ENCODE peak calls at places on chromosomes 12 and 14, in four cellular contexts. One of them, this sample, is unnamed.

GRCh38 chr14:96091941-96092411 is 52.8 kb downstream of the C14orf132 start:
- DNase-seq in left lung: no peak
- DNase-seq in BJ: no peak
- DNase-seq in endodermal cell: no peak
- DNase-seq in this sample: no peak

GRCh38 chr12:26245175-26245942 is 50.0 kb downstream of the SSPN start:
- DNase-seq in left lung: no peak
- DNase-seq in BJ: no peak
- DNase-seq in endodermal cell: no peak
- DNase-seq in this sample: no peak

GRCh38 chr12:64990991-64991570 is 130.0 kb downstream of the WIF1 start:
- DNase-seq in left lung: no peak
- DNase-seq in BJ: no peak
- DNase-seq in endodermal cell: no peak
- DNase-seq in this sample: peak; percentile 21

GRCh38 chr14:28763914-28764848 is 2.4 kb upstream of the FOXG1 start:
- DNase-seq in left lung: no peak
- DNase-seq in BJ: no peak
- DNase-seq in endodermal cell: peak; percentile 69
- DNase-seq in this sample: no peak

GRCh38 chr14:94016446-94016976 is 9.6 kb upstream of the OTUB2 start:
- DNase-seq in left lung: no peak
- DNase-seq in BJ: no peak
- DNase-seq in endodermal cell: no peak
- DNase-seq in this sample: no peak

GRCh38 chr14:52325632-52326031 is 11.5 kb downstream of the PTGER2 start:
- DNase-seq in left lung: no peak
- DNase-seq in BJ: no peak
- DNase-seq in endodermal cell: no peak
- DNase-seq in this sample: no peak

GRCh38 chr14:21104448-21105060 is 3.7 kb downstream of the TMEM253 start:
- DNase-seq in left lung: peak; percentile 87
- DNase-seq in BJ: no peak
- DNase-seq in endodermal cell: peak; percentile 92
- DNase-seq in this sample: no peak

GRCh38 chr12:18612971-18613370 is 124.8 kb downstream of the PLCZ1 start:
- DNase-seq in left lung: no peak
- DNase-seq in BJ: no peak
- DNase-seq in endodermal cell: no peak
- DNase-seq in this sample: no peak

GRCh38 chr14:91996951-91997371 is 42.9 kb downstream of the TRIP11 start:
- DNase-seq in left lung: no peak
- DNase-seq in BJ: peak; percentile 85
- DNase-seq in endodermal cell: no peak
- DNase-seq in this sample: peak; percentile 87

GRCh38 chr12:68505915-68506314 is 104.8 kb upstream of the RAP1B start:
- DNase-seq in left lung: no peak
- DNase-seq in BJ: no peak
- DNase-seq in endodermal cell: no peak
- DNase-seq in this sample: no peak

GRCh38 chr12:20483776-20484175 is 115.4 kb downstream of the PDE3A start:
- DNase-seq in left lung: no peak
- DNase-seq in BJ: no peak
- DNase-seq in endodermal cell: no peak
- DNase-seq in this sample: no peak

GRCh38 chr12:20487519-20487918 is 119.2 kb downstream of the PDE3A start:
- DNase-seq in left lung: no peak
- DNase-seq in BJ: no peak
- DNase-seq in endodermal cell: no peak
- DNase-seq in this sample: no peak

GRCh38 chr12:20489645-20490044 is 121.3 kb downstream of the PDE3A start:
- DNase-seq in left lung: no peak
- DNase-seq in BJ: no peak
- DNase-seq in endodermal cell: no peak
- DNase-seq in this sample: no peak

GRCh38 chr12:20482680-20483079 is 114.3 kb downstream of the PDE3A start:
- DNase-seq in left lung: no peak
- DNase-seq in BJ: no peak
- DNase-seq in endodermal cell: no peak
- DNase-seq in this sample: no peak

GRCh38 chr12:20486233-20486632 is 117.9 kb downstream of the PDE3A start:
- DNase-seq in left lung: no peak
- DNase-seq in BJ: no peak
- DNase-seq in endodermal cell: no peak
- DNase-seq in this sample: no peak
- TF ChIP-seq CTCF in left lung: no peak
- TF ChIP-seq CTCF in BJ: peak; percentile 7
- TF ChIP-seq CTCF in endodermal cell: peak; percentile 45
- TF ChIP-seq CTCF in this sample: no peak

GRCh38 chr14:89409961-89410360 is 7.1 kb downstream of the FOXN3 start:
- DNase-seq in left lung: no peak
- DNase-seq in BJ: no peak
- DNase-seq in endodermal cell: no peak
- DNase-seq in this sample: no peak
- H3K4me3 ChIP-seq in left lung: no peak overlapping the region
- H3K4me3 ChIP-seq in BJ: no peak overlapping the region
- H3K4me3 ChIP-seq in endodermal cell: no peak overlapping the region
- H3K4me3 ChIP-seq in this sample: no peak overlapping the region

DNA sequence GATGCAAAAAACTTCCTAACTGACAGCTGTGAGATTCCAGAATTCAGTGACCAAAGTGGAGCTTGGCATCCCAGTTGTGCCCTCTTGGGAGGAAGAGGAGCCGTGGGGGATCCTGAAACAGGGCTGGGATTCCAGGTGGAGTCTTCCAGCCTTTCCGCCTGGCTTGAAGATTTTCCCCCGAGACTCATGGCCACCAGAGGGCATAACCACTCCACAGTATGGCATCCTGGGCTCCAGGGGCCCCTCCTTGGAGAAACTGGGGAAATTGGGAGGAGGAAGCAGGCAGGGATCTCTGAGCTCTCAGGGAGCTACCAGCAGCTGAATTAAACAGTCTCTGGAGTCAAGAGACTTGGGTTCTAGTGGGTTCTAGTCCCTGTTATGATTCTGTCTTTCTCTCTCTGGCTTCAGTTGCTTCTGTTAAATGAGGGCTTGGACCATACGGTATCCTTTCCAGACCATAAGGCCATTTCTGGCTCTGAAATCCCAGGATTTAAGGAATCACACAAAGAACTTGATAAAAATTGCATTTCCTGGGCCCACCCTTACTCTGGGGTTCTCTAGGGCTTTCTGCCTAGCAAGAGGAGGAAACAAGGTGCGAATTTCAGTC is 2.6 kb upstream of the TAMALIN start:
- DNase-seq in left lung: no peak
- DNase-seq in BJ: no peak
- DNase-seq in endodermal cell: peak; percentile 93
- DNase-seq in this sample: no peak
- H3K27me3 ChIP-seq in left lung: peaks cover 6% of the 10 kb centered on the region
- H3K27me3 ChIP-seq in BJ: peaks cover 6% of the 10 kb centered on the region
- H3K27me3 ChIP-seq in endodermal cell: peaks cover 47% of the 10 kb centered on the region
- H3K27me3 ChIP-seq in this sample: peaks cover 22% of the 10 kb centered on the region

DNA sequence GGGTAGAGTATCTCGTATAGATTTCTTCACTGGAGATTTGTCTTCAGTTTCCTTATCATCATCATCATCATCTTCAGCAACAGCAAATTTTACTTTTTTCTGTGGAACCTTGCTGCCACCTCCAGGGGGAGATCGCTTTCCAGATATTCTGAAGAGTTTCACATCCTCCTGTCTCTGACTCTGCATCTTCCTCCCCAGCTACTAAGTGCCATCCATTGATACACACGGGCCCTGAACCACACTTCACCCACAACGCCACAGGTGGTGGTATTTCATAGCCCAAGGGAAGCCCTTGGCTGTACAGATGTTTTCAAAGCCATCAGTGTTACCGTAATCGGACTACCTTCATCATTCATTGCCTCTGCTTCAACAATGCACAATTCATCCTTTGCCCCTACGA is 82.2 kb downstream of the PPP2R5C start:
- DNase-seq in left lung: no peak
- DNase-seq in BJ: no peak
- DNase-seq in endodermal cell: no peak
- DNase-seq in this sample: no peak
- TF ChIP-seq CTCF in left lung: no peak
- TF ChIP-seq CTCF in BJ: peak; percentile 28
- TF ChIP-seq CTCF in endodermal cell: peak; percentile 66
- TF ChIP-seq CTCF in this sample: peak; percentile 17

GRCh38 chr14:65410640-65411039 is 1.9 kb upstream of the FUT8 start:
- DNase-seq in left lung: no peak
- DNase-seq in BJ: no peak
- DNase-seq in endodermal cell: no peak
- DNase-seq in this sample: no peak
- H3K4me3 ChIP-seq in left lung: no peak overlapping the region
- H3K4me3 ChIP-seq in BJ: no peak overlapping the region
- H3K4me3 ChIP-seq in endodermal cell: no peak overlapping the region
- H3K4me3 ChIP-seq in this sample: no peak overlapping the region

DNA sequence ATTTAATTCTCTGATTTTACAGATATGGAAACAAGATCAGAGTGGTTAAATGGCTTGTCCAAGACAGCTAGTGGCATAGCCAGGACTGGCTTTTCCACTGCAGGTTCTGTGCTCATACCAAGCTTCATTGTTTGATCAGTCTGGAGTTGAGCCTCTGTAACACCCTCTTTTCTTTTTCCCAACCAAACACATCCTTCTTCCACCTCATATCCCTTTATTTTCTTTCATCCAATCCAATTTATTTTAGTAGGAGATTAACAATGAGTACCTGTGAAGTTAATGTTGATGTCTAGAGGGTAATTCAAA is 452.2 kb upstream of the PDE3A start:
- DNase-seq in left lung: no peak
- DNase-seq in BJ: no peak
- DNase-seq in endodermal cell: no peak
- DNase-seq in this sample: no peak
- H3K27me3 ChIP-seq in left lung: no peaks in the 10 kb centered on the region
- H3K27me3 ChIP-seq in BJ: no peaks in the 10 kb centered on the region
- H3K27me3 ChIP-seq in endodermal cell: no peaks in the 10 kb centered on the region
- H3K27me3 ChIP-seq in this sample: no peaks in the 10 kb centered on the region

GRCh38 chr12:96452271-96452922 is 37.0 kb upstream of the CFAP54 start:
- DNase-seq in left lung: no peak
- DNase-seq in BJ: no peak
- DNase-seq in endodermal cell: no peak
- DNase-seq in this sample: no peak

GRCh38 chr12:96445743-96446655 is 43.4 kb upstream of the CFAP54 start:
- DNase-seq in left lung: no peak
- DNase-seq in BJ: peak; percentile 72
- DNase-seq in endodermal cell: no peak
- DNase-seq in this sample: peak; percentile 85

GRCh38 chr12:96447256-96447655 is 42.1 kb upstream of the CFAP54 start:
- DNase-seq in left lung: no peak
- DNase-seq in BJ: no peak
- DNase-seq in endodermal cell: no peak
- DNase-seq in this sample: no peak

GRCh38 chr12:96444403-96444802 is 44.2 kb upstream of the CDK17 start:
- DNase-seq in left lung: no peak
- DNase-seq in BJ: no peak
- DNase-seq in endodermal cell: no peak
- DNase-seq in this sample: no peak

DNA sequence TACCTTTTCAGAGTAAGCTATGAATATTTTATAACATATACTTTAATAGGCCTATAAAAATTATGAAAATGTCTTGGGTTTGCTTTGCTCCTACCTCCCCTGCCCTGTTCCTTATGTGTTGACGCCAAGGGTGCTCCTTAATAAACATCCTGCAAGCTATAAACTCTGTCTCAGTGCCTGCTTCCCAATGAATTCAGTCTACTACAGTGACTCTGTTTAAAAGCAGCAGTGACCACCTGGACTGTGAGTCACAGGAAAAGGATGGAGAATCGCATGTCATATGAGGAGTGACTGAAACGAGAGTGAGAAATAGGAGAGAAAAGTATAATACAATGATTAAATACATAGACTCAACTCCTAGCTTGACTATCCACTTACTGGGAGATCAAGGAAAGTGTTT is 41.1 kb upstream of the CFAP54 start:
- DNase-seq in left lung: no peak
- DNase-seq in BJ: no peak
- DNase-seq in endodermal cell: no peak
- DNase-seq in this sample: peak; percentile 84
- TF ChIP-seq CTCF in left lung: no peak
- TF ChIP-seq CTCF in BJ: no peak
- TF ChIP-seq CTCF in endodermal cell: no peak
- TF ChIP-seq CTCF in this sample: no peak

DNA sequence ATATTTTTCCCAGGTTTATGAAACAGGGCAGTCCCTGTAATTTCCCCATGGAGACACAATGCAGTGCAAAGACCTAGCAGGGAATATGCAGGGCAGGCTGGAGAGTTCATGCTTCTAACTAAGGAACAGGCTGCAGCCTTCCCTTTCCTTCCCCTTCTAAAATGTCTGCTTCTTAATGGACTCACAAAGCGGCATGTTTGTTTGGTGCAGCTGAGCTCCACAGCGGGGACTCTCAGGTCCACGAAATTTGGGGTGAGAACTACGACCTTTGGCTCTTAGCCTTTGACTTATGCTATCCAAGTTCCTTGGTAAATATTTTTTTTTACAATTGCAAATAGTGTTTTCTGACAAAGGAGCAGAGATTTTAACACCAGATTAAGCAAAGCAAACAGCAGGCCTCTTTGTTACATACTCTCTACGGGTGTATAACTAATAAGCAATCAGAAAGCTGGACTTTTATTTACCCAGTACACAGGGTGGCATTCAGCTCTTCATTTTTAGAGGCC is 323.6 kb downstream of the ZFP36L1 start:
- DNase-seq in left lung: no peak
- DNase-seq in BJ: no peak
- DNase-seq in endodermal cell: no peak
- DNase-seq in this sample: no peak
- H3K4me3 ChIP-seq in left lung: no peak overlapping the region
- H3K4me3 ChIP-seq in BJ: no peak overlapping the region
- H3K4me3 ChIP-seq in endodermal cell: peak overlapping the region; percentile 7
- H3K4me3 ChIP-seq in this sample: no peak overlapping the region